ENCODE peak calls at places on chromosomes 2 and 18, in eight cellular contexts. L, Y, G, I, C, A, H and X are unnamed samples.
A peak's percentile ranks its signal among the peaks of the same experiment; 100 is the strongest.

GRCh38 chr2:53633441-53633840 is 134.2 kb upstream of the CHAC2 start:
- DNase-seq in L (no peak), Y (no peak), G (no peak), I (no peak), C (no peak), A (no peak), H (no peak), X (no peak)

GRCh38 chr2:46493241-46493970 is 14.0 kb downstream of the TMEM247 start:
- DNase-seq in L (no peak), Y (no peak), G (no peak), I (no peak), C (no peak), A (no peak), H (no peak), X (peak; percentile 13)

GRCh38 chr2:177165731-177166711 is 46.6 kb upstream of the HNRNPA3 start:
- DNase-seq in L (no peak), Y (no peak), G (no peak), I (no peak), C (no peak), A (no peak), H (no peak), X (no peak)

GRCh38 chr2:20129320-20130274 is 78.2 kb upstream of the LAPTM4A start:
- DNase-seq in L (no peak), Y (no peak), G (no peak), I (no peak), C (no peak), A (no peak), H (no peak), X (no peak)

GRCh38 chr2:113157897-113158753 is 15.6 kb upstream of the PSD4 start:
- DNase-seq in L (no peak), Y (no peak), G (peak; percentile 76), I (no peak), C (no peak), A (no peak), H (no peak), X (no peak)

GRCh38 chr2:30566675-30567074 is 119.6 kb downstream of the LCLAT1 start:
- DNase-seq in L (no peak), Y (no peak), G (no peak), I (no peak), C (no peak), A (no peak), H (no peak), X (no peak)

GRCh38 chr2:45342-46130 is 769 bp downstream of the FAM110C start:
- DNase-seq in L (no peak), Y (no peak), G (no peak), I (no peak), C (no peak), A (no peak), H (peak; percentile 76), X (no peak)

GRCh38 chr2:74741076-74741460 is 87.0 kb downstream of the SEMA4F start:
- DNase-seq in L (no peak), Y (no peak), G (no peak), I (no peak), C (no peak), A (no peak), H (no peak), X (no peak)

GRCh38 chr18:7111134-7111533 is 6.5 kb downstream of the LAMA1 start:
- DNase-seq in L (no peak), Y (no peak), G (no peak), I (no peak), C (no peak), A (no peak), H (no peak), X (no peak)

GRCh38 chr18:35159782-35160181 is 81.1 kb upstream of the ZNF397 start:
- DNase-seq in L (no peak), Y (no peak), G (no peak), I (no peak), C (no peak), A (no peak), H (no peak), X (no peak)

GRCh38 chr18:13835202-13835601 is 11.3 kb downstream of the MC5R start:
- DNase-seq in L (no peak), Y (no peak), G (no peak), I (no peak), C (no peak), A (no peak), H (no peak), X (no peak)

GRCh38 chr18:43571078-43571689 is 293.9 kb upstream of the SYT4 start:
- DNase-seq in L (no peak), Y (no peak), G (no peak), I (no peak), C (no peak), A (no peak), H (no peak), X (no peak)

GRCh38 chr2:109707281-109708147 is 86.6 kb upstream of the RGPD5 start:
- DNase-seq in L (no peak), Y (no peak), G (no peak), I (no peak), C (no peak), A (no peak), H (no peak), X (no peak)

GRCh38 chr2:222426836-222427130 is 2.4 kb downstream of the SGPP2 start:
- DNase-seq in L (no peak), Y (no peak), G (no peak), I (no peak), C (no peak), A (no peak), H (no peak), X (no peak)

GRCh38 chr2:232981767-232982360 is 31.2 kb downstream of the NGEF start:
- DNase-seq in L (no peak), Y (no peak), G (peak; percentile 54), I (no peak), C (no peak), A (no peak), H (no peak), X (peak; percentile 40)

GRCh38 chr18:57801379-57802165 is 1.5 kb downstream of the ATP8B1 start:
- DNase-seq in L (no peak), Y (no peak), G (no peak), I (no peak), C (no peak), A (no peak), H (peak; percentile 71), X (no peak)

GRCh38 chr2:239574434-239575156 is 173.8 kb upstream of the HDAC4 start:
- DNase-seq in L (no peak), Y (no peak), G (no peak), I (no peak), C (no peak), A (no peak), H (peak; percentile 44), X (no peak)

GRCh38 chr2:169637620-169638019 is 53.5 kb downstream of the PPIG start:
- DNase-seq in L (no peak), Y (no peak), G (no peak), I (no peak), C (no peak), A (no peak), H (no peak), X (no peak)

GRCh38 chr2:123738643-123739042 is 286.4 kb upstream of the CNTNAP5 start:
- DNase-seq in L (no peak), Y (no peak), G (no peak), I (no peak), C (no peak), A (no peak), H (no peak), X (no peak)

GRCh38 chr2:136645458-136645857 is 119.9 kb upstream of the THSD7B start:
- DNase-seq in L (no peak), Y (no peak), G (no peak), I (no peak), C (no peak), A (no peak), H (no peak), X (no peak)

GRCh38 chr2:74835831-74836674 is 2.1 kb downstream of the HK2 start:
- DNase-seq in L (no peak), Y (no peak), G (no peak), I (no peak), C (no peak), A (no peak), H (no peak), X (no peak)

GRCh38 chr2:27262379-27263286 is at the start of gene SLC30A3:
- DNase-seq in L (peak; percentile 31), Y (peak; percentile 44), G (peak; percentile 92), I (peak; percentile 61), C (peak; percentile 39), A (peak; percentile 79), H (peak; percentile 89), X (no peak)

GRCh38 chr18:52069201-52069600 is 270.8 kb upstream of the DCC start:
- DNase-seq in L (no peak), Y (no peak), G (no peak), I (no peak), C (no peak), A (no peak), H (no peak), X (no peak)

GRCh38 chr2:71154798-71155197 is 24.4 kb downstream of the MPHOSPH10 start:
- DNase-seq in L (no peak), Y (no peak), G (no peak), I (no peak), C (no peak), A (peak; percentile 27), H (no peak), X (no peak)

GRCh38 chr2:238403632-238404405 is 22.9 kb upstream of the ASB1 start:
- DNase-seq in L (no peak), Y (no peak), G (peak; percentile 59), I (no peak), C (no peak), A (no peak), H (no peak), X (no peak)

GRCh38 chr18:9731380-9731779 is 23.3 kb downstream of the RAB31 start:
- DNase-seq in L (no peak), Y (no peak), G (no peak), I (no peak), C (no peak), A (no peak), H (no peak), X (peak; percentile 6)

GRCh38 chr2:201969938-201970785 is 63.5 kb upstream of the FZD7 start:
- DNase-seq in L (no peak), Y (no peak), G (no peak), I (no peak), C (no peak), A (no peak), H (no peak), X (no peak)

GRCh38 chr18:38576349-38576748 is 1010.8 kb upstream of the CELF4 start:
- DNase-seq in L (no peak), Y (no peak), G (no peak), I (no peak), C (no peak), A (no peak), H (no peak), X (no peak)

GRCh38 chr2:189791338-189792042 is 7.2 kb downstream of the PMS1 start:
- DNase-seq in L (no peak), Y (no peak), G (no peak), I (no peak), C (no peak), A (no peak), H (no peak), X (no peak)

GRCh38 chr2:239149501-239149900 is 251.3 kb downstream of the HDAC4 start:
- DNase-seq in L (no peak), Y (no peak), G (peak; percentile 68), I (no peak), C (no peak), A (no peak), H (peak; percentile 53), X (no peak)

GRCh38 chr2:229719926-229720652 is 5.7 kb upstream of the DNER start:
- DNase-seq in L (no peak), Y (no peak), G (no peak), I (no peak), C (no peak), A (no peak), H (no peak), X (no peak)

GRCh38 chr18:44546954-44547353 is 133.7 kb upstream of the SETBP1 start:
- DNase-seq in L (no peak), Y (no peak), G (no peak), I (no peak), C (no peak), A (no peak), H (no peak), X (no peak)

GRCh38 chr18:48639772-48640432 is 101.1 kb downstream of the CTIF start:
- DNase-seq in L (no peak), Y (no peak), G (peak; percentile 74), I (no peak), C (no peak), A (no peak), H (no peak), X (no peak)

GRCh38 chr2:95278637-95279225 is 4.5 kb downstream of the PROM2 start:
- DNase-seq in L (no peak), Y (no peak), G (no peak), I (no peak), C (no peak), A (no peak), H (peak; percentile 66), X (no peak)